ENCODE peak calls at places on chromosome 13, in five cellular contexts. Q is hypothalamus, G is HuH-7, X is thoracic aorta, B is memory B cell. O is an unnamed sample.

GRCh38 chr13:113758651-113759524 is at the start of gene TMEM255B:
- DNase-seq in B (peak; percentile 59), X (peak; percentile 49), G (peak; percentile 91), Q (peak; percentile 61), O (peak; percentile 33)

GRCh38 chr13:36297259-36297599 is 385 bp downstream of the CCDC169 start:
- DNase-seq in X (no peak), B (no peak), Q (no peak), G (no peak), O (no peak)

GRCh38 chr13:26771796-26772195 is 11.2 kb upstream of the GPR12 start:
- DNase-seq in G (no peak), X (no peak), B (no peak), Q (no peak), O (no peak)

GRCh38 chr13:43879323-43880181 is at the start of the genes CCDC122 and LACC1:
- DNase-seq in Q (no peak), X (peak; percentile 58), G (peak; percentile 68), B (peak; percentile 73), O (peak; percentile 48)

GRCh38 chr13:107881362-107881761 is 334.0 kb downstream of the LIG4 start:
- DNase-seq in Q (no peak), B (no peak), X (no peak), G (no peak), O (no peak)

GRCh38 chr13:100550433-100550832 is 38.2 kb downstream of the GGACT start:
- DNase-seq in Q (peak; percentile 24), X (no peak), G (no peak), B (no peak), O (no peak)

GRCh38 chr13:25632166-25632888 is 260.6 kb downstream of the ATP8A2 start:
- DNase-seq in Q (no peak), X (no peak), G (no peak), B (no peak), O (no peak)

GRCh38 chr13:85436029-85436428 is 363.2 kb downstream of the SLITRK6 start:
- DNase-seq in G (no peak), X (no peak), Q (no peak), B (no peak), O (no peak)

GRCh38 chr13:62162860-62163259 is 747.2 kb upstream of the PCDH20 start:
- DNase-seq in G (no peak), X (no peak), Q (no peak), B (no peak), O (no peak)

GRCh38 chr13:109844396-109844795 is 58.0 kb upstream of the IRS2 start:
- DNase-seq in B (no peak), Q (no peak), X (no peak), G (no peak), O (no peak)

GRCh38 chr13:42367836-42368235 is 95.9 kb downstream of the AKAP11 start:
- DNase-seq in Q (no peak), B (no peak), G (no peak), X (no peak), O (no peak)

GRCh38 chr13:72198967-72199601 is 332.1 kb upstream of the DACH1 start:
- DNase-seq in Q (no peak), G (no peak), B (no peak), X (no peak), O (no peak)

GRCh38 chr13:53110181-53110580 is 81.6 kb downstream of the OLFM4 start:
- DNase-seq in Q (no peak), G (no peak), B (no peak), X (no peak), O (no peak)

GRCh38 chr13:25990801-25991200 is 61.0 kb downstream of the SHISA2 start:
- DNase-seq in B (no peak), Q (no peak), G (no peak), X (no peak), O (no peak)

O was measured in pulmonary artery endothelial cell.